ENCODE peak calls at places on chromosomes 16 and 17, in seven cellular contexts. S is right lobe of liver; W is GM04504; I is AG08396; H is stimulated activated CD8-positive, alpha-beta memory T cell treated with anti-CD3 and anti-CD28 coated beads, Interleukin-2, amount 100 ng/mL, for 48 hours; C is choroid plexus epithelial cell; G is caudate nucleus. O is an unnamed sample.

GRCh38 chr17:74502866-74503265 is 28.4 kb downstream of the CD300LB start:
- DNase-seq in S (no peak), W (no peak), I (no peak), H (no peak), C (no peak), G (no peak), O (no peak)

GRCh38 chr17:73647767-73648542 is 3.7 kb upstream of the SDK2 start:
- DNase-seq in S (no peak), W (no peak), I (no peak), H (no peak), C (no peak), G (no peak), O (no peak)

GRCh38 chr16:31063843-31064611 is 10.0 kb downstream of the ZNF668 start:
- DNase-seq in S (no peak), W (no peak), I (no peak), H (no peak), C (no peak), G (no peak), O (no peak)

GRCh38 chr17:63279498-63280230 is 166.4 kb downstream of the CYB561 start:
- DNase-seq in S (no peak), W (peak; percentile 21), I (no peak), H (no peak), C (peak; percentile 39), G (no peak), O (no peak)

GRCh38 chr17:17494499-17495447 is 1.4 kb downstream of the RASD1 start:
- DNase-seq in S (peak; percentile 67), W (no peak), I (peak; percentile 60), H (no peak), C (peak; percentile 11), G (peak; percentile 40), O (peak; percentile 60)

GRCh38 chr16:68839831-68840230 is 3.5 kb upstream of the TANGO6 start:
- DNase-seq in S (no peak), W (peak; percentile 45), I (no peak), H (no peak), C (no peak), G (peak; percentile 11), O (no peak)

GRCh38 chr17:83161298-83162034 is 82.1 kb downstream of the METRNL start:
- DNase-seq in S (no peak), W (peak; percentile 85), I (peak; percentile 69), H (no peak), C (no peak), G (no peak), O (peak; percentile 30)

GRCh38 chr17:74429604-74430384 is 2.1 kb upstream of the GPRC5C start:
- DNase-seq in S (peak; percentile 76), W (no peak), I (no peak), H (no peak), C (no peak), G (no peak), O (peak; percentile 76)

GRCh38 chr16:23182675-23183485 is at the start of gene SCNN1G:
- DNase-seq in S (no peak), W (no peak), I (peak; percentile 26), H (no peak), C (no peak), G (no peak), O (peak; percentile 16)

GRCh38 chr17:67151717-67152116 is 93.3 kb downstream of the HELZ start:
- DNase-seq in S (no peak), W (no peak), I (no peak), H (no peak), C (peak; percentile 72), G (peak; percentile 76), O (no peak)

GRCh38 chr16:56939801-56940200 is 7.9 kb downstream of the HERPUD1 start:
- DNase-seq in S (no peak), W (no peak), I (no peak), H (no peak), C (no peak), G (no peak), O (no peak)

GRCh38 chr16:47519996-47520679 is 59.0 kb downstream of the PHKB start:
- DNase-seq in S (no peak), W (no peak), I (no peak), H (no peak), C (no peak), G (no peak), O (no peak)

GRCh38 chr17:27544350-27545131 is 86.4 kb upstream of the LGALS9 start:
- DNase-seq in S (no peak), W (no peak), I (no peak), H (peak; percentile 72), C (peak; percentile 94), G (no peak), O (no peak)

GRCh38 chr17:45248132-45248936 is 13.6 kb downstream of the SPATA32 start:
- DNase-seq in S (no peak), W (no peak), I (no peak), H (peak; percentile 64), C (peak; percentile 31), G (peak; percentile 21), O (peak; percentile 82)

GRCh38 chr16:10385725-10386516 is at the start of gene ATF7IP2:
- DNase-seq in S (peak; percentile 95), W (peak; percentile 13), I (peak; percentile 65), H (peak; percentile 89), C (peak; percentile 93), G (peak; percentile 88), O (peak; percentile 94)

GRCh38 chr17:76383645-76384221 is 676 bp upstream of the SPHK1 start:
- DNase-seq in S (peak; percentile 61), W (peak; percentile 24), I (peak; percentile 76), H (peak; percentile 40), C (peak; percentile 61), G (no peak), O (peak; percentile 69)

GRCh38 chr16:24497405-24497804 is 42.0 kb upstream of the RBBP6 start:
- DNase-seq in S (no peak), W (no peak), I (no peak), H (no peak), C (peak; percentile 50), G (peak; percentile 13), O (peak; percentile 8)

GRCh38 chr16:19294156-19294649 is 8.7 kb downstream of the CLEC19A start:
- DNase-seq in S (peak; percentile 66), W (no peak), I (no peak), H (peak; percentile 26), C (peak; percentile 3), G (peak; percentile 55), O (peak; percentile 26)

GRCh38 chr17:64506201-64506575 is at the start of gene DDX5:
- DNase-seq in S (peak; percentile 98), W (peak; percentile 94), I (peak; percentile 96), H (peak; percentile 95), C (peak; percentile 98), G (peak; percentile 98), O (peak; percentile 99)

GRCh38 chr16:69829338-69829737 is 67.2 kb downstream of the WWP2 start:
- DNase-seq in S (no peak), W (no peak), I (no peak), H (no peak), C (no peak), G (no peak), O (no peak)

GRCh38 chr17:15502315-15503112 is 35.1 kb upstream of the CDRT4 start:
- DNase-seq in S (peak; percentile 81), W (peak; percentile 97), I (peak; percentile 91), H (peak; percentile 67), C (peak; percentile 85), G (peak; percentile 88), O (peak; percentile 92)

GRCh38 chr17:82772026-82772425 is 20.2 kb downstream of the TBCD start:
- DNase-seq in S (peak; percentile 77), W (peak; percentile 54), I (peak; percentile 91), H (no peak), C (peak; percentile 85), G (no peak), O (no peak)

GRCh38 chr16:59510008-59510424 is 775.9 kb upstream of the GOT2 start:
- DNase-seq in S (no peak), W (no peak), I (no peak), H (no peak), C (no peak), G (peak; percentile 42), O (no peak)

GRCh38 chr17:57682667-57683066 is 62.4 kb downstream of the CCDC182 start:
- DNase-seq in S (no peak), W (no peak), I (no peak), H (no peak), C (no peak), G (no peak), O (no peak)

GRCh38 chr17:49984776-49985175 is 10.2 kb downstream of the DLX3 start:
- DNase-seq in S (no peak), W (no peak), I (no peak), H (no peak), C (no peak), G (no peak), O (no peak)

GRCh38 chr16:28182183-28182582 is 29.6 kb downstream of the XPO6 start:
- DNase-seq in S (no peak), W (no peak), I (no peak), H (peak; percentile 39), C (peak; percentile 16), G (peak; percentile 31), O (no peak)

GRCh38 chr17:75521951-75522727 is 3.4 kb upstream of the LLGL2 start:
- DNase-seq in S (no peak), W (no peak), I (no peak), H (no peak), C (no peak), G (no peak), O (no peak)

GRCh38 chr16:13957197-13958078 is 37.5 kb downstream of the ERCC4 start:
- DNase-seq in S (no peak), W (peak; percentile 91), I (peak; percentile 62), H (no peak), C (peak; percentile 96), G (peak; percentile 79), O (peak; percentile 84)

GRCh38 chr16:86496929-86497381 is 13.4 kb upstream of the FOXF1 start:
- DNase-seq in S (no peak), W (no peak), I (peak; percentile 69), H (no peak), C (no peak), G (no peak), O (no peak)

GRCh38 chr16:23365602-23366240 is 63.6 kb downstream of the SCNN1B start:
- DNase-seq in S (peak; percentile 1), W (no peak), I (no peak), H (no peak), C (no peak), G (no peak), O (no peak)

GRCh38 chr16:535446-536405 is 8.2 kb downstream of the CAPN15 start:
- DNase-seq in S (no peak), W (peak; percentile 32), I (peak; percentile 84), H (no peak), C (peak; percentile 68), G (no peak), O (peak; percentile 89)

GRCh38 chr17:77891602-77892001 is 66.9 kb upstream of the TNRC6C start:
- DNase-seq in S (no peak), W (no peak), I (no peak), H (no peak), C (no peak), G (no peak), O (no peak)

GRCh38 chr17:58356231-58356630 is 4.2 kb upstream of the SUPT4H1 start:
- DNase-seq in S (no peak), W (no peak), I (no peak), H (no peak), C (no peak), G (no peak), O (no peak)

GRCh38 chr17:3879181-3879580 is 13.7 kb downstream of the CAMKK1 start:
- DNase-seq in S (no peak), W (peak; percentile 75), I (peak; percentile 79), H (no peak), C (peak; percentile 68), G (no peak), O (peak; percentile 70)

GRCh38 chr16:24273511-24273910 is 17.4 kb downstream of the CACNG3 start:
- DNase-seq in S (no peak), W (no peak), I (no peak), H (no peak), C (peak; percentile 16), G (no peak), O (no peak)

GRCh38 chr16:815861-816260 is 15.3 kb upstream of the GNG13 start:
- DNase-seq in S (no peak), W (no peak), I (no peak), H (no peak), C (no peak), G (no peak), O (no peak)

GRCh38 chr16:17556276-17557052 is 85.7 kb upstream of the XYLT1 start:
- DNase-seq in S (no peak), W (no peak), I (peak; percentile 36), H (no peak), C (peak; percentile 26), G (peak; percentile 10), O (peak; percentile 47)

GRCh38 chr16:17312100-17312732 is 158.5 kb downstream of the XYLT1 start:
- DNase-seq in S (no peak), W (no peak), I (no peak), H (no peak), C (no peak), G (no peak), O (peak; percentile 35)